ENCODE peak calls at places on chromosomes 7 and 10, in ten cellular contexts. R is vagina; I is cardiac muscle cell; N is Panc1; P is astrocyte; G is uterus; L is CD8-positive, alpha-beta T cell; D is tibial artery; Q is AG04450; F is IMR-90. X is an unnamed sample.

GRCh38 chr10:17905491-17905890 is 46.2 kb upstream of the SLC39A12 start:
- DNase-seq in R (no peak), I (no peak), N (no peak), P (no peak), G (no peak), L (no peak), D (no peak), Q (no peak), F (no peak), X (no peak)

GRCh38 chr7:140928491-140929309 is 4.0 kb upstream of the BRAF start:
- DNase-seq in R (no peak), I (no peak), N (no peak), P (no peak), G (no peak), L (no peak), D (no peak), Q (no peak), F (no peak), X (no peak)

GRCh38 chr7:112390167-112390566 is 60.1 kb upstream of the IFRD1 start:
- DNase-seq in R (no peak), I (no peak), N (no peak), P (no peak), G (no peak), L (no peak), D (no peak), Q (no peak), F (no peak), X (no peak)

GRCh38 chr7:28980504-28981281 is 22.6 kb upstream of the TRIL start:
- DNase-seq in R (no peak), I (no peak), N (no peak), P (no peak), G (no peak), L (no peak), D (no peak), Q (no peak), F (peak; percentile 8), X (no peak)

GRCh38 chr7:55065079-55065478 is 46.3 kb downstream of the EGFR start:
- DNase-seq in R (peak; percentile 34), I (no peak), N (peak; percentile 89), P (peak; percentile 95), G (peak; percentile 70), L (no peak), D (no peak), Q (peak; percentile 93), F (peak; percentile 99), X (no peak)

GRCh38 chr10:54402576-54402975 is 398.5 kb downstream of the PCDH15 start:
- DNase-seq in R (no peak), I (peak; percentile 52), N (peak; percentile 7), P (peak; percentile 1), G (no peak), L (no peak), D (no peak), Q (no peak), F (peak; percentile 7), X (no peak)

GRCh38 chr10:70737977-70738376 is 47.2 kb downstream of the TBATA start:
- DNase-seq in R (no peak), I (no peak), N (no peak), P (no peak), G (no peak), L (no peak), D (no peak), Q (no peak), F (no peak), X (no peak)

GRCh38 chr7:21884496-21884895 is 61.2 kb downstream of the CDCA7L start:
- DNase-seq in R (no peak), I (no peak), N (no peak), P (no peak), G (no peak), L (no peak), D (no peak), Q (no peak), F (no peak), X (no peak)

GRCh38 chr10:30353851-30354250 is 4.8 kb upstream of the MTPAP start:
- DNase-seq in R (no peak), I (no peak), N (no peak), P (peak; percentile 92), G (no peak), L (no peak), D (no peak), Q (peak; percentile 55), F (peak; percentile 94), X (no peak)

GRCh38 chr7:12866237-12866636 is 178.8 kb downstream of the ARL4A start:
- DNase-seq in R (no peak), I (no peak), N (no peak), P (no peak), G (no peak), L (no peak), D (no peak), Q (no peak), F (no peak), X (no peak)

GRCh38 chr7:139034855-139035587 is 821 bp downstream of the ZC3HAV1L start:
- DNase-seq in R (no peak), I (no peak), N (no peak), P (peak; percentile 28), G (peak; percentile 38), L (peak; percentile 19), D (no peak), Q (no peak), F (peak; percentile 27), X (peak; percentile 49)

GRCh38 chr10:78255796-78256638 is 222.4 kb downstream of the RPS24 start:
- DNase-seq in R (no peak), I (peak; percentile 67), N (peak; percentile 87), P (peak; percentile 98), G (peak; percentile 23), L (no peak), D (peak; percentile 90), Q (peak; percentile 94), F (peak; percentile 99), X (peak; percentile 21)

GRCh38 chr7:28686418-28686800 is 271.7 kb downstream of the TRIL start:
- DNase-seq in R (no peak), I (peak; percentile 26), N (peak; percentile 24), P (peak; percentile 83), G (peak; percentile 34), L (no peak), D (no peak), Q (peak; percentile 38), F (peak; percentile 79), X (no peak)

DNA sequence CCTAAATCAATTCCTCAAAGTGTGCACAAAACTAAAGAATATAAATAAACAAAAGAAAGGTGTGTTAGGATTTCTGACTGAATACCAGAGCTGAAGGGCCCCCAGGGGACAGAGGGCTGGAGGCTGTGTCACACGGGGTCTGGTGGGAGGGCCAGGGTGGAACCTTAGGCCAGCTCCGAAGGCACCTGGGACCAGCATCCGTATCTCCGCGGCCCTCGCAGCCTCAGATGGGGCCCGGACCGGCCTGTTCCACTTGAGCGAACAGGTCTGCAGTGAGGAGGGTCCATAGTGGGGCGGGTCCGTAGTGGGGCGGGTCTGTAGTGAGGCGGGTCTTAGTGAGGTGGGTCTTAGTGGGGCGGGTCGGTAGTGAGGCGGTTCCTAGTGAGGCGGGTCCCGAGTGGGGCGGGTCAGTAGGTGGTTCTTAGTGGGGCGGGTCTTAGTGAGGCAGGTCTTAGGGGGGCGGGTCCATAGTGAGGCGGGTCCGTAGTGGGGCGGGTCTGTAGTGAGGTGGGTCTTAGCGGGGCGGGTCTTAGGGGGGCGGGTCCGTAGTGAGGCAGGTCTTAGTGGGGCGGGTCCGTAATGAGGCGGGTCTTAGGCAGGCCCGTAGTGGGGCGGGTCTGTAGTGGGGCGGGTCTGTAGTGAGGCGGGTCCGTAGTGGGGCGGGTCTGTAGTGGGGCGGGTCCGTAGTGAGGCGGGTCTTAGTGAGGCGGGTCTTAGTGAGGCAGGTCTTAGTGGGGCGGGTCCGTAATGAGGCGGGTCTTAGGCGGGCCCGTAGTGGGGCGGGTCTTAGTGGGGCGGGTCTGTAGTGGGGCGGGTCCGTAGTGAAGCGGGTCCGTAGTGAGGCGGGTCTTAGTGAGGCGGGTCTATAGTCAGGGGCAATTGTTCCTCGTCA is 15.1 kb downstream of the GPR146 start:
- DNase-seq in R (no peak), I (peak; percentile 83), N (no peak), P (no peak), G (no peak), L (no peak), D (no peak), Q (no peak), F (no peak), X (no peak)
- H3K27me3 ChIP-seq in R (no peaks in the 10 kb centered on the region), I (no peaks in the 10 kb centered on the region), N (no peaks in the 10 kb centered on the region), P (no peaks in the 10 kb centered on the region), G (no peaks in the 10 kb centered on the region), L (no peaks in the 10 kb centered on the region), D (no peaks in the 10 kb centered on the region), Q (peaks cover 3% of the 10 kb centered on the region), F (no peaks in the 10 kb centered on the region), X (no peaks in the 10 kb centered on the region)

DNA sequence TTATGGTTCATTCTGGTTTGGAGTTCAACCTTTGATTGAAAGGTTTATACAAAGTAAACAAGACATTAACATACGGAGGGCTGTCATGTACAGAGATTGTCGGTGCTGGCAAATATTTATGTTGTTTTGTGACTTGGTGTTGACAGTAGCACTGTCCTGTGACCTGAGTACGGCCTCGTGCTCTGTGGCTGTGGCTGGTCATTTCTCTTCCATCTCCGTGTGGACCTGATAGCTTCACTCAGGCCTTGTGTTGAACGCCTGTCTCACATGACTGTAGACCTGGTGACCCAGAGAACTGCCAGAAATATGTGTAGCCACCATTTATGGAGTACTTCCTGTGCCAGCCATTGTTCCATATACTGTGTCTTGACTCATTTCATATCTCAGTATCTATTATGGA is 311.6 kb downstream of the CCDC3 start:
- DNase-seq in R (no peak), I (no peak), N (no peak), P (no peak), G (no peak), L (no peak), D (no peak), Q (no peak), F (no peak), X (no peak)
- H3K27me3 ChIP-seq in R (no peaks in the 10 kb centered on the region), I (no peaks in the 10 kb centered on the region), N (no peaks in the 10 kb centered on the region), P (no peaks in the 10 kb centered on the region), G (no peaks in the 10 kb centered on the region), L (no peaks in the 10 kb centered on the region), D (no peaks in the 10 kb centered on the region), Q (peaks cover 3% of the 10 kb centered on the region), F (no peaks in the 10 kb centered on the region), X (no peaks in the 10 kb centered on the region)

GRCh38 chr10:96097865-96098264 is 32.2 kb upstream of the ZNF518A start:
- DNase-seq in R (no peak), I (no peak), N (no peak), P (no peak), G (no peak), L (no peak), D (no peak), Q (no peak), F (no peak), X (no peak)

GRCh38 chr10:96092999-96093767 is 36.9 kb upstream of the ZNF518A start:
- DNase-seq in R (no peak), I (no peak), N (no peak), P (no peak), G (no peak), L (no peak), D (no peak), Q (no peak), F (no peak), X (no peak)

GRCh38 chr10:96093948-96094347 is 36.1 kb upstream of the ZNF518A start:
- DNase-seq in R (no peak), I (no peak), N (no peak), P (no peak), G (no peak), L (no peak), D (no peak), Q (no peak), F (no peak), X (no peak)

GRCh38 chr10:96096958-96097357 is 33.1 kb upstream of the ZNF518A start:
- DNase-seq in R (no peak), I (no peak), N (no peak), P (no peak), G (no peak), L (no peak), D (no peak), Q (no peak), F (no peak), X (no peak)
- H3K27me3 ChIP-seq in R (no peaks in the 10 kb centered on the region), I (no peaks in the 10 kb centered on the region), N (peaks cover 30% of the 10 kb centered on the region), P (peaks cover 14% of the 10 kb centered on the region), G (peaks cover 14% of the 10 kb centered on the region), L (peaks cover 3% of the 10 kb centered on the region), D (peaks cover 66% of the 10 kb centered on the region), Q (peaks cover 13% of the 10 kb centered on the region), F (peaks cover 2% of the 10 kb centered on the region), X (peaks cover 5% of the 10 kb centered on the region)

GRCh38 chr10:97120370-97120769 is 65.4 kb downstream of the SLIT1 start:
- DNase-seq in R (no peak), I (no peak), N (no peak), P (no peak), G (no peak), L (no peak), D (no peak), Q (no peak), F (no peak), X (no peak)
- H3K27me3 ChIP-seq in R (no peaks in the 10 kb centered on the region), I (no peaks in the 10 kb centered on the region), N (peaks cover 13% of the 10 kb centered on the region), P (peaks cover 22% of the 10 kb centered on the region), G (no peaks in the 10 kb centered on the region), L (no peaks in the 10 kb centered on the region), D (peaks cover 31% of the 10 kb centered on the region), Q (peaks cover 30% of the 10 kb centered on the region), F (peaks cover 63% of the 10 kb centered on the region), X (no peaks in the 10 kb centered on the region)